ENCODE peak calls at places on chromosome X, in eight cellular contexts. S, O, Y, R, C, X, E and Q are unnamed samples.

GRCh38 chrX:145609951-145610511 is 207.6 kb upstream of the SLITRK2 start:
- DNase-seq in S (peak; percentile 8), O (no peak), Y (peak; percentile 23), R (no peak), C (no peak), X (no peak), E (no peak), Q (no peak)

GRCh38 chrX:1002611-1003010 is 209.8 kb downstream of the CRLF2 start:
- DNase-seq in S (no peak), O (no peak), Y (no peak), R (no peak), C (no peak), X (no peak), E (no peak), Q (no peak)

GRCh38 chrX:151227637-151228036 is 51.3 kb downstream of the GPR50 start:
- DNase-seq in S (no peak), O (no peak), Y (no peak), R (peak; percentile 3), C (no peak), X (no peak), E (no peak), Q (no peak)

GRCh38 chrX:108224218-108224617 is 132.6 kb downstream of the ATG4A start:
- DNase-seq in S (no peak), O (no peak), Y (no peak), R (no peak), C (no peak), X (no peak), E (no peak), Q (no peak)

GRCh38 chrX:40877869-40878268 is 142.5 kb upstream of the MED14 start:
- DNase-seq in S (peak; percentile 54), O (no peak), Y (no peak), R (no peak), C (no peak), X (no peak), E (peak; percentile 17), Q (no peak)

GRCh38 chrX:85052207-85052606 is 48.5 kb downstream of the APOOL start:
- DNase-seq in S (no peak), O (peak; percentile 11), Y (no peak), R (no peak), C (no peak), X (no peak), E (no peak), Q (no peak)

GRCh38 chrX:106718709-106719108 is 7.8 kb upstream of the RNF128 start:
- DNase-seq in S (no peak), O (no peak), Y (no peak), R (no peak), C (no peak), X (no peak), E (no peak), Q (no peak)

GRCh38 chrX:14030248-14030592 is 528 bp upstream of the GEMIN8 start:
- DNase-seq in S (peak; percentile 64), O (no peak), Y (peak; percentile 58), R (no peak), C (no peak), X (no peak), E (peak; percentile 24), Q (no peak)

GRCh38 chrX:46561931-46562721 is 11.4 kb upstream of the CHST7 start:
- DNase-seq in S (no peak), O (no peak), Y (no peak), R (no peak), C (no peak), X (no peak), E (peak; percentile 76), Q (no peak)

GRCh38 chrX:114611018-114611619 is 27.2 kb downstream of the HTR2C start:
- DNase-seq in S (peak; percentile 60), O (peak; percentile 17), Y (peak; percentile 20), R (peak; percentile 14), C (no peak), X (no peak), E (peak; percentile 27), Q (no peak)

GRCh38 chrX:791479-792034 is 161.0 kb downstream of the SHOX start:
- DNase-seq in S (no peak), O (no peak), Y (no peak), R (no peak), C (no peak), X (no peak), E (no peak), Q (no peak)

GRCh38 chrX:30702736-30703135 is 49.5 kb downstream of the GK start:
- DNase-seq in S (peak; percentile 49), O (peak; percentile 14), Y (peak; percentile 52), R (no peak), C (no peak), X (no peak), E (no peak), Q (no peak)

GRCh38 chrX:140507982-140508305 is 3.1 kb upstream of the SOX3 start:
- DNase-seq in S (no peak), O (no peak), Y (no peak), R (peak; percentile 56), C (no peak), X (peak; percentile 23), E (no peak), Q (no peak)

GRCh38 chrX:103431316-103431715 is 55.0 kb downstream of the BEX3 start:
- DNase-seq in S (peak; percentile 46), O (peak; percentile 17), Y (no peak), R (no peak), C (no peak), X (no peak), E (no peak), Q (no peak)

GRCh38 chrX:130994671-130995070 is 63.5 kb upstream of the ARHGAP36 start:
- DNase-seq in S (peak; percentile 17), O (peak; percentile 5), Y (peak; percentile 8), R (peak; percentile 22), C (no peak), X (no peak), E (peak; percentile 22), Q (no peak)

GRCh38 chrX:24682739-24683432 is 10.8 kb upstream of the POLA1 start:
- DNase-seq in S (no peak), O (no peak), Y (no peak), R (no peak), C (no peak), X (no peak), E (no peak), Q (no peak)

GRCh38 chrX:45324941-45325340 is 124.3 kb upstream of the DIPK2B start:
- DNase-seq in S (peak; percentile 73), O (no peak), Y (no peak), R (no peak), C (no peak), X (no peak), E (no peak), Q (no peak)

GRCh38 chrX:155065035-155065734 is 5.8 kb downstream of the CMC4 start:
- DNase-seq in S (peak; percentile 71), O (no peak), Y (peak; percentile 25), R (no peak), C (no peak), X (no peak), E (no peak), Q (no peak)

GRCh38 chrX:102604327-102604726 is 5.0 kb downstream of the ARMCX5 start:
- DNase-seq in S (peak; percentile 9), O (no peak), Y (no peak), R (no peak), C (no peak), X (no peak), E (no peak), Q (no peak)

GRCh38 chrX:24207826-24208225 is 58.3 kb downstream of the ZFX start:
- DNase-seq in S (peak; percentile 42), O (no peak), Y (no peak), R (no peak), C (no peak), X (no peak), E (no peak), Q (no peak)

GRCh38 chrX:110825972-110826371 is 30.4 kb upstream of the CHRDL1 start:
- DNase-seq in S (no peak), O (no peak), Y (no peak), R (no peak), C (no peak), X (no peak), E (no peak), Q (no peak)

GRCh38 chrX:47814853-47815252 is 21.8 kb upstream of the ZNF81 start:
- DNase-seq in S (no peak), O (no peak), Y (no peak), R (no peak), C (no peak), X (no peak), E (no peak), Q (no peak)

GRCh38 chrX:19860571-19860970 is 26.8 kb downstream of the SH3KBP1 start:
- DNase-seq in S (no peak), O (no peak), Y (no peak), R (no peak), C (no peak), X (no peak), E (no peak), Q (no peak)

GRCh38 chrX:150574824-150575409 is 6.5 kb downstream of the MTM1 start:
- DNase-seq in S (no peak), O (no peak), Y (no peak), R (no peak), C (no peak), X (no peak), E (peak; percentile 24), Q (no peak)

GRCh38 chrX:104803219-104803618 is 237.2 kb downstream of the IL1RAPL2 start:
- DNase-seq in S (no peak), O (no peak), Y (no peak), R (no peak), C (no peak), X (no peak), E (no peak), Q (no peak)

GRCh38 chrX:51641421-51642021 is 22.8 kb upstream of the CENPVL3 start:
- DNase-seq in S (peak; percentile 65), O (peak; percentile 15), Y (peak; percentile 33), R (peak; percentile 26), C (no peak), X (no peak), E (peak; percentile 47), Q (no peak)

GRCh38 chrX:38878674-38879375 is 77.6 kb downstream of the MID1IP1 start:
- DNase-seq in S (no peak), O (no peak), Y (no peak), R (no peak), C (no peak), X (no peak), E (peak; percentile 78), Q (no peak)